ENCODE peak calls at places on chromosomes 5 and 9, in five cellular contexts. One of them, this sample, is unnamed.

GRCh38 chr5:40570408-40571129 is 109.1 kb upstream of the PTGER4 start:
- DNase-seq in germinal center: no peak
- DNase-seq in aorta: no peak
- DNase-seq in cardiac fibroblast: peak
- DNase-seq in EL: peak
- DNase-seq in this sample: no peak

GRCh38 chr9:93138171-93138764 is 4.2 kb upstream of the NINJ1 start:
- DNase-seq in germinal center: peak
- DNase-seq in aorta: no peak
- DNase-seq in cardiac fibroblast: no peak
- DNase-seq in EL: no peak
- DNase-seq in this sample: no peak

GRCh38 chr5:143913008-143913752 is 101.2 kb downstream of the HMHB1 start:
- DNase-seq in germinal center: no peak
- DNase-seq in aorta: no peak
- DNase-seq in cardiac fibroblast: peak
- DNase-seq in EL: peak
- DNase-seq in this sample: no peak

GRCh38 chr9:123090956-123091355 is 57.5 kb downstream of the GPR21 start:
- DNase-seq in germinal center: no peak
- DNase-seq in aorta: no peak
- DNase-seq in cardiac fibroblast: no peak
- DNase-seq in EL: no peak
- DNase-seq in this sample: no peak

GRCh38 chr5:66717455-66718373 is 121.5 kb downstream of the MAST4 start:
- DNase-seq in germinal center: no peak
- DNase-seq in aorta: no peak
- DNase-seq in cardiac fibroblast: no peak
- DNase-seq in EL: no peak
- DNase-seq in this sample: no peak

GRCh38 chr9:125651907-125652306 is 55.1 kb downstream of the MAPKAP1 start:
- DNase-seq in germinal center: no peak
- DNase-seq in aorta: no peak
- DNase-seq in cardiac fibroblast: no peak
- DNase-seq in EL: no peak
- DNase-seq in this sample: no peak

GRCh38 chr5:132886064-132886823 is 12.8 kb downstream of the LEAP2 start:
- DNase-seq in germinal center: peak
- DNase-seq in aorta: no peak
- DNase-seq in cardiac fibroblast: no peak
- DNase-seq in EL: no peak
- DNase-seq in this sample: no peak

GRCh38 chr9:89638897-89639296 is 34.1 kb downstream of the GADD45G start:
- DNase-seq in germinal center: no peak
- DNase-seq in aorta: no peak
- DNase-seq in cardiac fibroblast: no peak
- DNase-seq in EL: no peak
- DNase-seq in this sample: no peak

GRCh38 chr9:135079018-135079417 is 8.4 kb upstream of the OLFM1 start:
- DNase-seq in germinal center: no peak
- DNase-seq in aorta: no peak
- DNase-seq in cardiac fibroblast: no peak
- DNase-seq in EL: no peak
- DNase-seq in this sample: no peak

GRCh38 chr9:93648181-93648580 is 71.8 kb downstream of the PHF2 start:
- DNase-seq in germinal center: no peak
- DNase-seq in aorta: no peak
- DNase-seq in cardiac fibroblast: no peak
- DNase-seq in EL: no peak
- DNase-seq in this sample: no peak

GRCh38 chr5:5340206-5340729 is 82.2 kb upstream of the ICE1 start:
- DNase-seq in germinal center: no peak
- DNase-seq in aorta: peak
- DNase-seq in cardiac fibroblast: peak
- DNase-seq in EL: peak
- DNase-seq in this sample: no peak